ENCODE peak calls at places on chromosomes 7 and 10, in ten cellular contexts. L is ascending aorta; E is spleen; R is heart left ventricle; X is right cardiac atrium; U is fibroblast of lung; A is effector memory CD4-positive, alpha-beta T cell; G is CD4-positive, alpha-beta memory T cell; S is pancreas; C is naive thymus-derived CD4-positive, alpha-beta T cell. D is an unnamed sample.
A peak's percentile ranks its signal among the peaks of the same experiment; 100 is the strongest.

GRCh38 chr10:77741746-77742145 is 104.1 kb upstream of the KCNMA1 start:
- DNase-seq in L (no peak), E (no peak), R (no peak), X (no peak), U (peak; percentile 33), A (no peak), G (no peak), S (no peak), C (no peak), D (no peak)

GRCh38 chr10:3510741-3511140 is 274.3 kb downstream of the KLF6 start:
- DNase-seq in L (no peak), E (no peak), R (no peak), X (no peak), U (no peak), A (no peak), G (no peak), S (no peak), C (no peak), D (no peak)

GRCh38 chr7:28509256-28510021 is 97.1 kb downstream of the CREB5 start:
- DNase-seq in L (no peak), E (no peak), R (no peak), X (no peak), U (no peak), A (no peak), G (no peak), S (no peak), C (no peak), D (no peak)

GRCh38 chr7:45136106-45137060 is 21.2 kb upstream of the RAMP3 start:
- DNase-seq in L (no peak), E (peak; percentile 73), R (no peak), X (peak; percentile 50), U (peak; percentile 80), A (peak; percentile 56), G (peak; percentile 65), S (peak; percentile 30), C (peak; percentile 70), D (peak; percentile 58)

GRCh38 chr10:13453896-13454295 is 74.9 kb downstream of the BEND7 start:
- DNase-seq in L (no peak), E (no peak), R (no peak), X (no peak), U (no peak), A (no peak), G (peak; percentile 23), S (no peak), C (peak; percentile 25), D (no peak)

GRCh38 chr10:44293842-44294241 is 91.1 kb downstream of the CXCL12 start:
- DNase-seq in L (peak; percentile 84), E (no peak), R (no peak), X (peak; percentile 65), U (peak; percentile 92), A (no peak), G (no peak), S (no peak), C (no peak), D (peak; percentile 70)

GRCh38 chr7:74412061-74412460 is 41.6 kb upstream of the GTF2IRD1 start:
- DNase-seq in L (no peak), E (no peak), R (peak; percentile 11), X (no peak), U (no peak), A (no peak), G (no peak), S (no peak), C (no peak), D (no peak)

GRCh38 chr10:89122431-89123066 is 84.6 kb downstream of the CH25H start:
- DNase-seq in L (no peak), E (no peak), R (no peak), X (no peak), U (peak; percentile 43), A (no peak), G (no peak), S (no peak), C (no peak), D (no peak)

GRCh38 chr7:123666492-123666891 is 10.8 kb downstream of the LMOD2 start:
- DNase-seq in L (no peak), E (no peak), R (no peak), X (no peak), U (no peak), A (no peak), G (no peak), S (no peak), C (no peak), D (no peak)

GRCh38 chr7:127677433-127678230 is 25.6 kb downstream of the SND1 start:
- DNase-seq in L (no peak), E (no peak), R (no peak), X (no peak), U (no peak), A (no peak), G (no peak), S (no peak), C (no peak), D (no peak)

GRCh38 chr7:27459021-27459728 is 203.5 kb downstream of the HIBADH start:
- DNase-seq in L (no peak), E (no peak), R (no peak), X (peak; percentile 29), U (no peak), A (no peak), G (no peak), S (no peak), C (no peak), D (no peak)

GRCh38 chr10:132167041-132167674 is 19.6 kb upstream of the DPYSL4 start:
- DNase-seq in L (no peak), E (peak; percentile 52), R (peak; percentile 46), X (no peak), U (no peak), A (no peak), G (no peak), S (no peak), C (no peak), D (no peak)

GRCh38 chr7:117582219-117582704 is 102.4 kb downstream of the CFTR start:
- DNase-seq in L (peak; percentile 78), E (no peak), R (peak; percentile 74), X (peak; percentile 83), U (peak; percentile 99), A (no peak), G (no peak), S (no peak), C (no peak), D (peak; percentile 23)

GRCh38 chr10:84238909-84239308 is 2.4 kb downstream of the LRIT1 start:
- DNase-seq in L (no peak), E (no peak), R (no peak), X (no peak), U (no peak), A (no peak), G (no peak), S (no peak), C (no peak), D (no peak)

GRCh38 chr7:15305002-15305600 is 256.7 kb downstream of the AGMO start:
- DNase-seq in L (no peak), E (no peak), R (no peak), X (peak; percentile 28), U (peak; percentile 66), A (no peak), G (no peak), S (no peak), C (no peak), D (no peak)

GRCh38 chr10:118504044-118504944 is 91.2 kb downstream of the PRLHR start:
- DNase-seq in L (no peak), E (no peak), R (no peak), X (no peak), U (peak; percentile 15), A (no peak), G (no peak), S (no peak), C (no peak), D (no peak)

GRCh38 chr10:77357611-77358010 is 280.0 kb downstream of the KCNMA1 start:
- DNase-seq in L (no peak), E (no peak), R (no peak), X (no peak), U (peak; percentile 72), A (no peak), G (no peak), S (no peak), C (no peak), D (no peak)

GRCh38 chr7:30923774-30924413 is 12.2 kb downstream of the AQP1 start:
- DNase-seq in L (no peak), E (peak; percentile 71), R (peak; percentile 26), X (peak; percentile 5), U (no peak), A (no peak), G (no peak), S (peak; percentile 11), C (no peak), D (no peak)

GRCh38 chr10:69315610-69316312 is 37.5 kb downstream of the HK1 start:
- DNase-seq in L (no peak), E (no peak), R (no peak), X (no peak), U (no peak), A (no peak), G (no peak), S (no peak), C (no peak), D (no peak)

GRCh38 chr10:77041636-77042258 is 595.9 kb downstream of the KCNMA1 start:
- DNase-seq in L (no peak), E (no peak), R (no peak), X (no peak), U (no peak), A (no peak), G (peak; percentile 29), S (no peak), C (peak; percentile 40), D (no peak)

GRCh38 chr7:86469680-86470295 is 173.9 kb upstream of the GRM3 start:
- DNase-seq in L (peak; percentile 63), E (no peak), R (no peak), X (peak; percentile 18), U (peak; percentile 69), A (peak; percentile 0), G (peak; percentile 20), S (peak; percentile 52), C (peak; percentile 5), D (no peak)

GRCh38 chr10:116772901-116773300 is 30.5 kb upstream of the HSPA12A start:
- DNase-seq in L (no peak), E (no peak), R (no peak), X (no peak), U (no peak), A (no peak), G (no peak), S (no peak), C (no peak), D (no peak)
- H3K4me1 ChIP-seq in L (no peaks in the 10 kb centered on the region), E (no peaks in the 10 kb centered on the region), R (peaks cover 15% of the 10 kb centered on the region), X (no peaks in the 10 kb centered on the region), U (peaks cover 16% of the 10 kb centered on the region), A (no peaks in the 10 kb centered on the region), G (no peaks in the 10 kb centered on the region), S (no peaks in the 10 kb centered on the region), C (no peaks in the 10 kb centered on the region), D (peaks cover 4% of the 10 kb centered on the region)

GRCh38 chr10:99782447-99783286 is at the start of gene ABCC2:
- DNase-seq in L (no peak), E (no peak), R (no peak), X (no peak), U (no peak), A (no peak), G (no peak), S (no peak), C (no peak), D (no peak)
- H3K27me3 ChIP-seq in L (no peaks in the 10 kb centered on the region), E (no peaks in the 10 kb centered on the region), R (no peaks in the 10 kb centered on the region), X (no peaks in the 10 kb centered on the region), U (no peaks in the 10 kb centered on the region), A (no peaks in the 10 kb centered on the region), G (no peaks in the 10 kb centered on the region), S (no peaks in the 10 kb centered on the region), C (no peaks in the 10 kb centered on the region), D (no peaks in the 10 kb centered on the region)

GRCh38 chr10:82762641-82763040 is 887.6 kb downstream of the NRG3 start:
- DNase-seq in L (no peak), E (no peak), R (no peak), X (no peak), U (no peak), A (no peak), G (no peak), S (no peak), C (no peak), D (no peak)
- H3K4me3 ChIP-seq in L (no peak overlapping the region), E (no peak overlapping the region), R (no peak overlapping the region), X (no peak overlapping the region), U (no peak overlapping the region), A (no peak overlapping the region), G (no peak overlapping the region), S (no peak overlapping the region), C (no peak overlapping the region), D (no peak overlapping the region)

GRCh38 chr10:130141038-130141437 is 4.8 kb downstream of the GLRX3 start:
- DNase-seq in L (no peak), E (no peak), R (no peak), X (no peak), U (no peak), A (no peak), G (no peak), S (no peak), C (no peak), D (no peak)
- H3K4me1 ChIP-seq in L (peaks cover 32% of the 10 kb centered on the region), E (peaks cover 38% of the 10 kb centered on the region), R (peaks cover 37% of the 10 kb centered on the region), X (peaks cover 11% of the 10 kb centered on the region), U (peaks cover 6% of the 10 kb centered on the region), A (peaks cover 15% of the 10 kb centered on the region), G (peaks cover 65% of the 10 kb centered on the region), S (peaks cover 15% of the 10 kb centered on the region), C (peaks cover 36% of the 10 kb centered on the region), D (peaks cover 6% of the 10 kb centered on the region)

D was measured in uterus.